ENCODE peak calls at places on chromosomes 11 and 22, in eight cellular contexts. L is CD4-positive, alpha-beta T cell; N is T-cell; R is NCI-H82; E is HEK293T; F is stomach; Z is cardiac fibroblast; K is substantia nigra. B is an unnamed sample.
A peak's percentile ranks its signal among the peaks of the same experiment; 100 is the strongest.

GRCh38 chr11:15793032-15793996 is 563.0 kb downstream of the SOX6 start:
- DNase-seq in L (no peak), N (no peak), R (no peak), E (no peak), F (no peak), Z (peak; percentile 96), K (no peak), B (no peak)

GRCh38 chr22:19164425-19164824 is 14.1 kb downstream of the SLC25A1 start:
- DNase-seq in L (no peak), N (no peak), R (no peak), E (no peak), F (no peak), Z (no peak), K (no peak), B (no peak)

GRCh38 chr11:133927690-133928627 is 28.8 kb downstream of the IGSF9B start:
- DNase-seq in L (peak; percentile 44), N (peak; percentile 73), R (peak; percentile 86), E (peak; percentile 85), F (peak; percentile 73), Z (peak; percentile 53), K (no peak), B (peak; percentile 58)

GRCh38 chr11:32472226-32472625 is 36.9 kb upstream of the WT1 start:
- DNase-seq in L (no peak), N (no peak), R (no peak), E (no peak), F (no peak), Z (no peak), K (no peak), B (no peak)

GRCh38 chr11:65411681-65412070 is 10.9 kb upstream of the NEAT1 start:
- DNase-seq in L (no peak), N (no peak), R (no peak), E (no peak), F (no peak), Z (no peak), K (no peak), B (no peak)

GRCh38 chr11:2173150-2173693 is 1.6 kb upstream of the TH start:
- DNase-seq in L (no peak), N (no peak), R (no peak), E (peak; percentile 47), F (no peak), Z (no peak), K (no peak), B (no peak)

GRCh38 chr22:30860176-30861105 is 108.1 kb downstream of the MORC2 start:
- DNase-seq in L (no peak), N (no peak), R (no peak), E (peak; percentile 5), F (peak; percentile 17), Z (no peak), K (no peak), B (no peak)

GRCh38 chr11:47981667-47982404 is 1.5 kb downstream of the PTPRJ start:
- DNase-seq in L (no peak), N (no peak), R (no peak), E (no peak), F (no peak), Z (no peak), K (no peak), B (no peak)

GRCh38 chr22:18031670-18032454 is 7.5 kb upstream of the MICAL3 start:
- DNase-seq in L (no peak), N (no peak), R (no peak), E (no peak), F (no peak), Z (peak; percentile 96), K (no peak), B (peak; percentile 57)

GRCh38 chr11:57205046-57205671 is 23.4 kb downstream of the LRRC55 start:
- DNase-seq in L (no peak), N (no peak), R (no peak), E (no peak), F (no peak), Z (peak; percentile 27), K (no peak), B (no peak)

GRCh38 chr11:122920579-122920978 is 38.0 kb downstream of the JHY start:
- DNase-seq in L (no peak), N (no peak), R (no peak), E (no peak), F (no peak), Z (no peak), K (no peak), B (no peak)

GRCh38 chr22:44358723-44359440 is 46.1 kb upstream of the SHISAL1 start:
- DNase-seq in L (no peak), N (no peak), R (no peak), E (no peak), F (no peak), Z (no peak), K (no peak), B (no peak)

GRCh38 chr11:127392575-127392974 is 392.0 kb upstream of the KIRREL3 start:
- DNase-seq in L (no peak), N (no peak), R (peak; percentile 57), E (no peak), F (no peak), Z (no peak), K (no peak), B (no peak)